ENCODE peak calls at places on chromosomes 11 and 22, in six cellular contexts. One of them, this sample, is unnamed.

GRCh38 chr22:50184004-50184461 is 1.7 kb upstream of the TRABD start:
- DNase-seq in IMR-90: peak
- DNase-seq in H9: no peak
- DNase-seq in neuronal stem cell: no peak
- DNase-seq in mesenchymal stem cell: no peak
- DNase-seq in H1: no peak
- DNase-seq in this sample: no peak

GRCh38 chr11:119520400-119520799 is 97.4 kb upstream of the THY1 start:
- DNase-seq in IMR-90: no peak
- DNase-seq in H9: no peak
- DNase-seq in neuronal stem cell: no peak
- DNase-seq in mesenchymal stem cell: no peak
- DNase-seq in H1: no peak
- DNase-seq in this sample: peak

GRCh38 chr11:67437082-67437821 is at the start of gene PTPRCAP:
- DNase-seq in IMR-90: no peak
- DNase-seq in H9: no peak
- DNase-seq in neuronal stem cell: no peak
- DNase-seq in mesenchymal stem cell: no peak
- DNase-seq in H1: peak
- DNase-seq in this sample: peak

GRCh38 chr11:134504146-134504905 is 92.3 kb upstream of the B3GAT1 start:
- DNase-seq in IMR-90: no peak
- DNase-seq in H9: no peak
- DNase-seq in neuronal stem cell: no peak
- DNase-seq in mesenchymal stem cell: no peak
- DNase-seq in H1: no peak
- DNase-seq in this sample: no peak

GRCh38 chr11:13207270-13207664 is 70.3 kb upstream of the BMAL1 start:
- DNase-seq in IMR-90: no peak
- DNase-seq in H9: no peak
- DNase-seq in neuronal stem cell: no peak
- DNase-seq in mesenchymal stem cell: no peak
- DNase-seq in H1: no peak
- DNase-seq in this sample: peak

GRCh38 chr22:20602589-20603164 is 95.3 kb downstream of the MED15 start:
- DNase-seq in IMR-90: no peak
- DNase-seq in H9: peak
- DNase-seq in neuronal stem cell: no peak
- DNase-seq in mesenchymal stem cell: no peak
- DNase-seq in H1: no peak
- DNase-seq in this sample: no peak

GRCh38 chr22:25382762-25383161 is 163.3 kb downstream of the CRYBB2 start:
- DNase-seq in IMR-90: no peak
- DNase-seq in H9: no peak
- DNase-seq in neuronal stem cell: no peak
- DNase-seq in mesenchymal stem cell: no peak
- DNase-seq in H1: no peak
- DNase-seq in this sample: no peak

GRCh38 chr11:94731921-94732601 is 36.1 kb upstream of the AMOTL1 start:
- DNase-seq in IMR-90: peak
- DNase-seq in H9: no peak
- DNase-seq in neuronal stem cell: no peak
- DNase-seq in mesenchymal stem cell: peak
- DNase-seq in H1: no peak
- DNase-seq in this sample: peak

GRCh38 chr11:95067042-95067827 is 516 bp downstream of the SRSF8 start:
- DNase-seq in IMR-90: peak
- DNase-seq in H9: peak
- DNase-seq in neuronal stem cell: peak
- DNase-seq in mesenchymal stem cell: peak
- DNase-seq in H1: no peak
- DNase-seq in this sample: peak

GRCh38 chr11:73324116-73324515 is 16.0 kb downstream of the ARHGEF17 start:
- DNase-seq in IMR-90: no peak
- DNase-seq in H9: no peak
- DNase-seq in neuronal stem cell: no peak
- DNase-seq in mesenchymal stem cell: no peak
- DNase-seq in H1: no peak
- DNase-seq in this sample: no peak
- H2AK5ac ChIP-seq in IMR-90: peak
- H2AK5ac ChIP-seq in H9: no peak
- H2AK5ac ChIP-seq in neuronal stem cell: peak
- H2AK5ac ChIP-seq in mesenchymal stem cell: peak
- H2AK5ac ChIP-seq in H1: no peak
- H2AK5ac ChIP-seq in this sample: peak

GRCh38 chr11:84642500-84642899 is 984.6 kb downstream of the DLG2 start:
- DNase-seq in IMR-90: no peak
- DNase-seq in H9: no peak
- DNase-seq in neuronal stem cell: no peak
- DNase-seq in mesenchymal stem cell: no peak
- DNase-seq in H1: no peak
- DNase-seq in this sample: peak
- H2BK15ac ChIP-seq in IMR-90: no peak
- H2BK15ac ChIP-seq in H9: no peak
- H2BK15ac ChIP-seq in neuronal stem cell: no peak
- H2BK15ac ChIP-seq in mesenchymal stem cell: no peak
- H2BK15ac ChIP-seq in H1: no peak
- H2BK15ac ChIP-seq in this sample: no peak

DNA sequence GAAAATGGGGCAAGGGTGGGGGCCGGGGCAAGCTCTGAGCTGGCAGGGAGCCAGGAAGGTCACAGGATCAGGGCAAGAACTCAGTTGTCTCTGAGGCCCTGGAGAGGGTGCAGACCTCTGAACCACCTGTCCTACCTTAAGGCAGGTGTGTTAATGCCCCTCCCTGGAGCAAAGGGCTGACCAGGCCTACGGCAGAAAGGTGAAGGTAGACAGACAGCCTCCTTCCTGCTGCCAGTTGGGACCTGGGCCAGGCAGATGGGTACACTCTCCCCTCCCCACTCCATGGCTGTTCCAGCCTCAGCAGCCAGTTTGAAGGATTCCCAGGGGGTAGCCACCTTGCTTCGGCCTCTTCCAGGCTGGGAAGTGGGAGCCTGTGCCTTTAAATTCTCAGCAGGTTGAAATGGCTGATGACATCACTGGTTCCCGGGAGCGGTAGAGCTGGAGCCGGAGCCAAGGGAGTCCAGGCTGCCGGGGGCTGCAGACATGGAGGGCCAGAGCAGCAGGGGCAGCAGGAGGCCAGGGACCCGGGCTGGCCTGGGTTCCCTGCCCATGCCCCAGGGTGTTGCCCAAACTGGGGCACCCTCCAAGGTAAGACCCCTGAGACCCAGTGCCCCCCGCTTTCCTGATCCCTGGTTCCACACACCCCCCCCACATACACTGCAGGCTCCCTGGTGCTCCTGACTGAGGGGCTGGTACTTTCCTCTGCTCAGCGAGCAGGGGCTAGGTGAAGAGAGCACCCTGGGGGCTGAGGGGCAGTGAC is at the start of gene INPP5J:
- DNase-seq in IMR-90: peak
- DNase-seq in H9: peak
- DNase-seq in neuronal stem cell: no peak
- DNase-seq in mesenchymal stem cell: peak
- DNase-seq in H1: no peak
- DNase-seq in this sample: peak
- H2BK5ac ChIP-seq in IMR-90: no peak
- H2BK5ac ChIP-seq in H9: no peak
- H2BK5ac ChIP-seq in neuronal stem cell: no peak
- H2BK5ac ChIP-seq in mesenchymal stem cell: no peak
- H2BK5ac ChIP-seq in H1: peak
- H2BK5ac ChIP-seq in this sample: no peak

DNA sequence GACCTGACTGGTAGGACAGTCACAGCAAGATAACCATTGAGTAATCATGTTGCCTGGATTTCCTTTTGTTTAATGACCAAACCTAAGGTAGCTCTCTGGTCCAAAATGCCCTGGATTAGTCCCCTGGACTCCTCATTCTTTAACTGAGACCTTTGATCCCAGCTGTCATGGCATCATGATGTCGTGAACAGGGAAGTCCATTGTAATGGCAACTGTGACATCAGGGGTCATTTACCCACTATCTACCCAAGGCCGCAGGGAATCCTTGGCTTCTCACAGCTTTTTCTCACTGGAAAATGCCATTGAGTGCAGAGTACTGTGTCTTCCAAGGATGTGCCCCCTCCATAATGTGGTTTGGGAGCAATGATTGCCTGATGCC is 29.1 kb upstream of the IGLL5 start:
- DNase-seq in IMR-90: no peak
- DNase-seq in H9: no peak
- DNase-seq in neuronal stem cell: no peak
- DNase-seq in mesenchymal stem cell: no peak
- DNase-seq in H1: no peak
- DNase-seq in this sample: no peak
- H2AK5ac ChIP-seq in IMR-90: no peak
- H2AK5ac ChIP-seq in H9: no peak
- H2AK5ac ChIP-seq in neuronal stem cell: no peak
- H2AK5ac ChIP-seq in mesenchymal stem cell: no peak
- H2AK5ac ChIP-seq in H1: no peak
- H2AK5ac ChIP-seq in this sample: no peak

GRCh38 chr11:78647266-78647915 is 72.7 kb upstream of the NARS2 start:
- DNase-seq in IMR-90: no peak
- DNase-seq in H9: no peak
- DNase-seq in neuronal stem cell: no peak
- DNase-seq in mesenchymal stem cell: no peak
- DNase-seq in H1: no peak
- DNase-seq in this sample: no peak
- H2BK15ac ChIP-seq in IMR-90: no peak
- H2BK15ac ChIP-seq in H9: no peak
- H2BK15ac ChIP-seq in neuronal stem cell: no peak
- H2BK15ac ChIP-seq in mesenchymal stem cell: no peak
- H2BK15ac ChIP-seq in H1: no peak
- H2BK15ac ChIP-seq in this sample: no peak

GRCh38 chr22:23523746-23524145 is 56.3 kb downstream of the IGLL1 start:
- DNase-seq in IMR-90: no peak
- DNase-seq in H9: no peak
- DNase-seq in neuronal stem cell: no peak
- DNase-seq in mesenchymal stem cell: no peak
- DNase-seq in H1: no peak
- DNase-seq in this sample: no peak

GRCh38 chr22:23522642-23523251 is 57.3 kb downstream of the IGLL1 start:
- DNase-seq in IMR-90: no peak
- DNase-seq in H9: no peak
- DNase-seq in neuronal stem cell: no peak
- DNase-seq in mesenchymal stem cell: peak
- DNase-seq in H1: no peak
- DNase-seq in this sample: peak

GRCh38 chr22:23525510-23525909 is 54.6 kb downstream of the IGLL1 start:
- DNase-seq in IMR-90: no peak
- DNase-seq in H9: no peak
- DNase-seq in neuronal stem cell: no peak
- DNase-seq in mesenchymal stem cell: no peak
- DNase-seq in H1: no peak
- DNase-seq in this sample: no peak

GRCh38 chr22:23526588-23527315 is 53.3 kb downstream of the IGLL1 start:
- DNase-seq in IMR-90: no peak
- DNase-seq in H9: no peak
- DNase-seq in neuronal stem cell: no peak
- DNase-seq in mesenchymal stem cell: no peak
- DNase-seq in H1: no peak
- DNase-seq in this sample: no peak

DNA sequence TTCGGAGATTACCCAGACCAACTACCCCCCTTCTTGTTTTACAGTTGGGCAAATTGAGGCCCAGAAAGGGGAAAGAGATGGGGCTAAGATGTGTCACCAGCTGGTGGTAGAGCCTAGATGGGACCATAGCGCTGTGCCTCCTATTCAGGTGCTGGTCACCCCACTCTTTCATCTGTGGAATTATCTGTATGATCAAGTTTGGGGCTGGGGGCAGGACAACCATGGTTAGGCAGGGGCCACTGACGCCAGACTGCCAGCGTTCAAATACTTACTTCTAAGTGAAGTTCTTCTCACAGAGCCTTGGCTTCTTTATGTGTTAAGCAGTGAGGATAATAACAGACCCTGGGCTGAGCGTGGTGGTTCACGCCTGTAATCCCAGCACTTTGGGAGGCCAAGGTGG is 55.9 kb downstream of the IGLL1 start:
- DNase-seq in IMR-90: no peak
- DNase-seq in H9: no peak
- DNase-seq in neuronal stem cell: no peak
- DNase-seq in mesenchymal stem cell: no peak
- DNase-seq in H1: no peak
- DNase-seq in this sample: no peak
- H2BK5ac ChIP-seq in IMR-90: no peak
- H2BK5ac ChIP-seq in H9: no peak
- H2BK5ac ChIP-seq in neuronal stem cell: no peak
- H2BK5ac ChIP-seq in mesenchymal stem cell: no peak
- H2BK5ac ChIP-seq in H1: no peak
- H2BK5ac ChIP-seq in this sample: peak

This sample was measured in mesendoderm.